ENCODE peak calls at places on chromosomes 11 and 22, in five cellular contexts. N, C, A, J and D are unnamed samples.

GRCh38 chr11:11480951-11481350 is 127.9 kb upstream of the CSNK2A3 start:
- DNase-seq in N (no peak), C (no peak), A (no peak), J (no peak), D (no peak)

GRCh38 chr11:288328-289144 is at the start of gene PGGHG:
- DNase-seq in N (peak; percentile 84), C (no peak), A (peak; percentile 71), J (peak; percentile 33), D (peak; percentile 60)

GRCh38 chr22:46746620-46747019 is 8.6 kb upstream of the CERK start:
- DNase-seq in N (no peak), C (no peak), A (no peak), J (no peak), D (no peak)

GRCh38 chr22:31148516-31148915 is 8.2 kb upstream of the PLA2G3 start:
- DNase-seq in N (no peak), C (peak; percentile 71), A (no peak), J (peak; percentile 75), D (peak; percentile 33)

GRCh38 chr11:10375280-10376048 is 70.6 kb downstream of the ADM start:
- DNase-seq in N (no peak), C (peak; percentile 70), A (no peak), J (peak; percentile 58), D (no peak)

GRCh38 chr11:10878408-10879214 is 20.8 kb upstream of the ZBED5 start:
- DNase-seq in N (peak; percentile 76), C (peak; percentile 85), A (no peak), J (peak; percentile 86), D (no peak)

GRCh38 chr11:62725686-62726085 is 1.6 kb downstream of the HNRNPUL2 start:
- DNase-seq in N (no peak), C (no peak), A (no peak), J (no peak), D (no peak)

GRCh38 chr11:106463796-106464201 is 386.3 kb downstream of the AASDHPPT start:
- DNase-seq in N (no peak), C (peak; percentile 86), A (no peak), J (peak; percentile 86), D (no peak)

GRCh38 chr11:107785401-107785800 is 73.2 kb downstream of the SLC35F2 start:
- DNase-seq in N (no peak), C (peak; percentile 50), A (no peak), J (peak; percentile 23), D (no peak)

GRCh38 chr11:35590412-35590811 is 27.8 kb upstream of the FJX1 start:
- DNase-seq in N (no peak), C (peak; percentile 69), A (no peak), J (no peak), D (no peak)

GRCh38 chr22:39703890-39704658 is 133.5 kb downstream of the CACNA1I start:
- DNase-seq in N (no peak), C (no peak), A (no peak), J (peak; percentile 10), D (peak; percentile 28)

GRCh38 chr22:35102663-35103062 is 36.7 kb downstream of the ISX start:
- DNase-seq in N (peak; percentile 77), C (no peak), A (no peak), J (peak; percentile 2), D (no peak)

GRCh38 chr11:57772562-57772961 is 11.0 kb downstream of the CTNND1 start:
- DNase-seq in N (no peak), C (peak; percentile 40), A (no peak), J (no peak), D (no peak)

GRCh38 chr11:117424781-117425180 is 97.1 kb downstream of the CEP164 start:
- DNase-seq in N (no peak), C (peak; percentile 84), A (no peak), J (peak; percentile 21), D (no peak)

GRCh38 chr11:61028135-61028729 is 56.8 kb downstream of the CD6 start:
- DNase-seq in N (no peak), C (no peak), A (peak; percentile 70), J (no peak), D (no peak)

GRCh38 chr11:118401880-118402590 is 629 bp downstream of the ATP5MG start:
- DNase-seq in N (peak; percentile 44), C (peak; percentile 90), A (no peak), J (peak; percentile 88), D (no peak)

GRCh38 chr11:102928247-102928646 is 27.3 kb downstream of the MMP13 start:
- DNase-seq in N (no peak), C (no peak), A (no peak), J (no peak), D (no peak)

GRCh38 chr11:1476946-1477736 is 9.4 kb downstream of the MOB2 start:
- DNase-seq in N (no peak), C (no peak), A (peak; percentile 27), J (no peak), D (peak; percentile 11)

GRCh38 chr22:43992331-43992821 is 31.7 kb upstream of the PARVB start:
- DNase-seq in N (no peak), C (peak; percentile 25), A (no peak), J (no peak), D (no peak)

GRCh38 chr11:96337541-96338530 is 5.2 kb downstream of the MAML2 start:
- DNase-seq in N (peak; percentile 52), C (peak; percentile 70), A (no peak), J (peak; percentile 55), D (no peak)

GRCh38 chr11:77039491-77040400 is 5.5 kb downstream of the B3GNT6 start:
- DNase-seq in N (peak; percentile 59), C (peak; percentile 56), A (no peak), J (peak; percentile 51), D (no peak)

GRCh38 chr22:20887375-20887774 is 28.6 kb downstream of the SNAP29 start:
- DNase-seq in N (no peak), C (no peak), A (no peak), J (no peak), D (no peak)

GRCh38 chr22:33438273-33438672 is 380.1 kb upstream of the SYN3 start:
- DNase-seq in N (peak; percentile 32), C (peak; percentile 94), A (no peak), J (peak; percentile 78), D (no peak)

DNA sequence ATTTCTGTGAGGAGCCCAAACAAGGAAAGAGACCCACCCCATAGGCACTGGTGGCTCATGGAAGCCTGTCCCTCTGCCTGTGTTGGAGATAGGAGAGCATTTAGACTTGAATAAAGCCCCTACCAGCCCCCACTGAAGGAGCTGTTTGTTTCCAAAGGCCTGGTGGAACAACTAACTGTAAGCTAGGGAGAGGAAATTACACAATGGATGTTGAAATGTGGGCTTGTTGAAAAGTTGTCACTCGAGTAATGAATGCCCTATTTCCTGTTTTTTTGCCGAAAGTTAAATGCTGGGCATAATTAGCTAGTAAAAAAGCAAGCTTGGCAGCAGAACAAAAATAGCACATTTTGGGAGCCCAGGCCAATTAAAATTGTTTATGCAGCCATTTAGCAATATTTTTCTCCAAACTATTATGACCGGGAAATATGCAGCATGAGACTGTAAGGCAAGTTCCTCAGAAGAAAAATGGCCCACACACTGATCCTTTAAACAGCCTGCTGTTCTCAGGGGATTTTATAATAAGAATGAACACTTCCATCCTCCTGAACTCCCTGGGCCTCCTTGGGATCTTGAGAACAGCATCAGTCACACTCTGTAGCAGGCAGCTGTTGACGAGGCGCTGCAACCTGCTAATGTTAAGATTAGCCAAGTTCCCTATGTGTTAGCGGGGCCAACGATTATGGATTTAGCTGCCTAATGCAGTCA is 38.6 kb upstream of the LMO2 start:
- DNase-seq in N (no peak), C (peak; percentile 75), A (no peak), J (peak; percentile 88), D (no peak)
- H3K4me3 ChIP-seq in N (no peak overlapping the region), C (no peak overlapping the region), A (no peak overlapping the region), J (no peak overlapping the region), D (no peak overlapping the region)

GRCh38 chr11:109644158-109644557 is 222.2 kb downstream of the C11orf87 start:
- DNase-seq in N (peak; percentile 20), C (no peak), A (no peak), J (peak; percentile 21), D (no peak)

GRCh38 chr11:109641549-109641948 is 219.6 kb downstream of the C11orf87 start:
- DNase-seq in N (peak; percentile 61), C (peak; percentile 55), A (no peak), J (peak; percentile 62), D (no peak)
- H3K4me3 ChIP-seq in N (no peak overlapping the region), C (no peak overlapping the region), A (no peak overlapping the region), J (no peak overlapping the region), D (no peak overlapping the region)

GRCh38 chr22:42608481-42609361 is 6.0 kb downstream of the POLDIP3 start:
- DNase-seq in N (no peak), C (peak; percentile 61), A (no peak), J (peak; percentile 64), D (no peak)
- H3K4me3 ChIP-seq in N (no peak overlapping the region), C (no peak overlapping the region), A (no peak overlapping the region), J (peak overlapping the region; percentile 32), D (peak overlapping the region; percentile 1)

DNA sequence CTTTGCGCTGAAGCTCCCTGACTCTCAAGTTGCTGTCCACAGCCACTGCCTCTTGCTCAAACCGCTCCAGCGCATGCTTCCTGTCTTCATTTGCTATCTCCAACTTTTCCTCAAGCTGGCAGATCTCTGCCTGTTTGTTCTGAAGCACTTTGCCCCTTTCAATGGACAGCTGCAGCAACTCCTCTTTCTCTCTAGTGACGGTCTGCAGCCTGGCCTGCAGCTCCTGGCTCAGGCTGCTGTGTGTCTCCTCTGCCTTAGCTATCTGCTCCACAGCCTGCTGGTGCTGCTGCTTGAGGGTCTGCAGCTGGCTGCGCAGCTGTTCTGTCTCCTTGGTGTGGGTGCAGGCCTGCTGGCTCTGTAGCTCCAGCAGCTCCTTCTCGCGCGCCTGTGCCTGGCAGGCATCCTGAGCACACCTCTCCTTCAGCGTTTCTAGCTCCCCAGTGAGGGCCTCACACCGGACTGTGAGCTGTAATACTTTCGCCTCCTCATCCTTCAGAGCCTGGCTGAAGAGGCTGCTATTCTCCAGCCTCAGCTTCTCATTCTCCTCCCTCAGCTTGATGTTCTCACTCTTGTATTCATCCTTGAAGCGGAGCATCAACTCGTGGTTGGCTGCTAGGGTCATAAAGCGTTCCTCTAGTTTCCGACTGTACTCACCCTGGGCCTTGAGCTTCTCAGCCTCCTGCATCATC is 720 bp downstream of the CCDC89 start:
- DNase-seq in N (peak; percentile 39), C (peak; percentile 37), A (no peak), J (peak; percentile 65), D (peak; percentile 39)
- H3K4me3 ChIP-seq in N (no peak overlapping the region), C (peak overlapping the region; percentile 48), A (no peak overlapping the region), J (peak overlapping the region; percentile 53), D (peak overlapping the region; percentile 45)